ENCODE peak calls at places on chromosomes 3 and 15, in eight cellular contexts. O, B, Q, D, A, H, T and Y are unnamed samples.
A peak's percentile ranks its signal among the peaks of the same experiment; 100 is the strongest.

GRCh38 chr15:92197761-92198160 is 195.9 kb upstream of the ST8SIA2 start:
- DNase-seq in O (no peak), B (no peak), Q (no peak), D (no peak), A (no peak), H (no peak), T (no peak), Y (no peak)

GRCh38 chr3:126573492-126574117 is 14.9 kb upstream of the C3orf22 start:
- DNase-seq in O (no peak), B (no peak), Q (no peak), D (no peak), A (no peak), H (no peak), T (no peak), Y (no peak)

GRCh38 chr3:87397210-87397609 is 120.8 kb upstream of the POU1F1 start:
- DNase-seq in O (no peak), B (no peak), Q (no peak), D (no peak), A (no peak), H (peak; percentile 14), T (no peak), Y (no peak)

GRCh38 chr3:43873723-43874122 is 183.0 kb downstream of the ABHD5 start:
- DNase-seq in O (no peak), B (no peak), Q (no peak), D (no peak), A (no peak), H (no peak), T (no peak), Y (no peak)

GRCh38 chr15:75042730-75043508 is 19.5 kb downstream of the PPCDC start:
- DNase-seq in O (peak; percentile 12), B (peak; percentile 60), Q (peak; percentile 36), D (no peak), A (peak; percentile 96), H (no peak), T (peak; percentile 92), Y (peak; percentile 81)

GRCh38 chr3:27729748-27730611 is 7.9 kb upstream of the EOMES start:
- DNase-seq in O (no peak), B (no peak), Q (peak; percentile 25), D (no peak), A (no peak), H (no peak), T (peak; percentile 61), Y (no peak)

GRCh38 chr3:27193056-27193455 is 176.1 kb downstream of the NEK10 start:
- DNase-seq in O (no peak), B (no peak), Q (no peak), D (no peak), A (no peak), H (no peak), T (no peak), Y (no peak)

GRCh38 chr3:194049394-194049793 is 86.6 kb upstream of the HES1 start:
- DNase-seq in O (no peak), B (no peak), Q (no peak), D (no peak), A (no peak), H (no peak), T (no peak), Y (no peak)

GRCh38 chr3:126152931-126153694 is 27.3 kb downstream of the ALDH1L1 start:
- DNase-seq in O (no peak), B (no peak), Q (no peak), D (no peak), A (no peak), H (no peak), T (no peak), Y (no peak)

GRCh38 chr3:195905970-195906864 is 2.1 kb downstream of the TNK2 start:
- DNase-seq in O (peak; percentile 62), B (no peak), Q (no peak), D (no peak), A (peak; percentile 14), H (no peak), T (no peak), Y (no peak)

GRCh38 chr3:109773006-109773405 is 435.7 kb upstream of the DPPA4 start:
- DNase-seq in O (peak; percentile 79), B (no peak), Q (no peak), D (no peak), A (peak; percentile 22), H (no peak), T (no peak), Y (no peak)

GRCh38 chr15:87224409-87224808 is 1032.1 kb downstream of the NTRK3 start:
- DNase-seq in O (no peak), B (no peak), Q (peak; percentile 57), D (no peak), A (no peak), H (peak; percentile 23), T (no peak), Y (no peak)

GRCh38 chr3:95184038-95184437 is 1121.2 kb downstream of the NSUN3 start:
- DNase-seq in O (no peak), B (no peak), Q (no peak), D (no peak), A (no peak), H (no peak), T (no peak), Y (no peak)

GRCh38 chr3:53803124-53803815 is 42.9 kb downstream of the CHDH start:
- DNase-seq in O (no peak), B (no peak), Q (no peak), D (no peak), A (no peak), H (no peak), T (no peak), Y (no peak)

GRCh38 chr3:107221856-107222255 is 155.4 kb upstream of the CCDC54 start:
- DNase-seq in O (no peak), B (no peak), Q (no peak), D (no peak), A (no peak), H (no peak), T (no peak), Y (no peak)

GRCh38 chr15:80031841-80032240 is 27.6 kb upstream of the ZFAND6 start:
- DNase-seq in O (peak; percentile 71), B (no peak), Q (peak; percentile 85), D (no peak), A (no peak), H (no peak), T (no peak), Y (no peak)

GRCh38 chr15:88018865-88019626 is 237.5 kb downstream of the NTRK3 start:
- DNase-seq in O (no peak), B (no peak), Q (no peak), D (peak; percentile 8), A (no peak), H (no peak), T (no peak), Y (no peak)

GRCh38 chr3:115986555-115987207 is 363.4 kb downstream of the GAP43 start:
- DNase-seq in O (peak; percentile 66), B (no peak), Q (peak; percentile 28), D (no peak), A (peak; percentile 64), H (no peak), T (no peak), Y (no peak)

GRCh38 chr3:149179225-149179624 is 42.4 kb downstream of the CP start:
- DNase-seq in O (no peak), B (no peak), Q (no peak), D (no peak), A (no peak), H (peak; percentile 15), T (no peak), Y (no peak)

GRCh38 chr3:104604326-104605010 is 762.2 kb upstream of the ALCAM start:
- DNase-seq in O (peak; percentile 70), B (no peak), Q (no peak), D (no peak), A (peak; percentile 41), H (no peak), T (no peak), Y (no peak)

GRCh38 chr3:171497546-171497945 is 37.3 kb upstream of the TNIK start:
- DNase-seq in O (no peak), B (no peak), Q (no peak), D (no peak), A (no peak), H (no peak), T (no peak), Y (no peak)

GRCh38 chr3:146502887-146503458 is 33.6 kb upstream of the PLSCR2 start:
- DNase-seq in O (no peak), B (no peak), Q (no peak), D (no peak), A (no peak), H (no peak), T (no peak), Y (no peak)

GRCh38 chr3:177312491-177312890 is 115.2 kb upstream of the TBL1XR1 start:
- DNase-seq in O (no peak), B (no peak), Q (no peak), D (no peak), A (no peak), H (no peak), T (no peak), Y (no peak)

GRCh38 chr3:124766113-124767095 is 36.2 kb downstream of the UMPS start:
- DNase-seq in O (no peak), B (no peak), Q (no peak), D (no peak), A (no peak), H (no peak), T (no peak), Y (no peak)

GRCh38 chr3:17551333-17551732 is 191.1 kb downstream of the TBC1D5 start:
- DNase-seq in O (no peak), B (no peak), Q (no peak), D (peak; percentile 4), A (no peak), H (no peak), T (no peak), Y (no peak)

GRCh38 chr15:78563092-78563491 is 2.2 kb upstream of the CHRNA5 start:
- DNase-seq in O (no peak), B (no peak), Q (no peak), D (no peak), A (no peak), H (no peak), T (no peak), Y (no peak)

GRCh38 chr3:173371848-173372487 is 25.6 kb upstream of the NLGN1 start:
- DNase-seq in O (peak; percentile 75), B (no peak), Q (peak; percentile 30), D (no peak), A (peak; percentile 47), H (no peak), T (peak; percentile 19), Y (no peak)

GRCh38 chr3:46477145-46477544 is 12.4 kb upstream of the LTF start:
- DNase-seq in O (no peak), B (no peak), Q (no peak), D (no peak), A (no peak), H (no peak), T (no peak), Y (no peak)

GRCh38 chr3:100603449-100603848 is 6.0 kb upstream of the ADGRG7 start:
- DNase-seq in O (peak; percentile 44), B (no peak), Q (no peak), D (peak; percentile 2), A (peak; percentile 65), H (no peak), T (no peak), Y (no peak)

GRCh38 chr3:119743921-119744320 is 38.0 kb upstream of the NR1I2 start:
- DNase-seq in O (no peak), B (no peak), Q (no peak), D (no peak), A (no peak), H (no peak), T (peak; percentile 33), Y (no peak)